ENCODE peak calls at places on chromosomes 13 and 19, in eight cellular contexts. One of them, this sample, is unnamed.

GRCh38 chr13:30340367-30341184 is 33.2 kb upstream of the KATNAL1 start:
- DNase-seq in fibroblast of the conjunctiva: peak; percentile 73
- DNase-seq in mesenchymal stem cell: peak; percentile 91
- DNase-seq in GM12864: no peak
- DNase-seq in EL: peak; percentile 92
- DNase-seq in activated naive CD4-positive, alpha-beta T cell treated with anti-CD3 and anti-CD28 coated beads, Interleukin-2, amount 10 ng/mL, durations not matched to agents 7 days and 5 days: no peak
- DNase-seq in NCI-H1092: no peak
- DNase-seq in HFF-Myc: peak; percentile 26
- DNase-seq in this sample: peak; percentile 95

GRCh38 chr19:14019100-14019499 is 8.8 kb upstream of the RLN3 start:
- DNase-seq in fibroblast of the conjunctiva: no peak
- DNase-seq in mesenchymal stem cell: no peak
- DNase-seq in GM12864: no peak
- DNase-seq in EL: no peak
- DNase-seq in activated naive CD4-positive, alpha-beta T cell treated with anti-CD3 and anti-CD28 coated beads, Interleukin-2, amount 10 ng/mL, durations not matched to agents 7 days and 5 days: no peak
- DNase-seq in NCI-H1092: no peak
- DNase-seq in HFF-Myc: no peak
- DNase-seq in this sample: no peak

GRCh38 chr13:94556646-94557045 is 39.3 kb downstream of the TGDS start:
- DNase-seq in fibroblast of the conjunctiva: no peak
- DNase-seq in mesenchymal stem cell: peak; percentile 13
- DNase-seq in GM12864: no peak
- DNase-seq in EL: no peak
- DNase-seq in activated naive CD4-positive, alpha-beta T cell treated with anti-CD3 and anti-CD28 coated beads, Interleukin-2, amount 10 ng/mL, durations not matched to agents 7 days and 5 days: no peak
- DNase-seq in NCI-H1092: no peak
- DNase-seq in HFF-Myc: no peak
- DNase-seq in this sample: no peak

GRCh38 chr19:38657633-38658222 is 10.3 kb downstream of the ACTN4 start:
- DNase-seq in fibroblast of the conjunctiva: peak; percentile 69
- DNase-seq in mesenchymal stem cell: peak; percentile 92
- DNase-seq in GM12864: no peak
- DNase-seq in EL: peak; percentile 94
- DNase-seq in activated naive CD4-positive, alpha-beta T cell treated with anti-CD3 and anti-CD28 coated beads, Interleukin-2, amount 10 ng/mL, durations not matched to agents 7 days and 5 days: no peak
- DNase-seq in NCI-H1092: no peak
- DNase-seq in HFF-Myc: no peak
- DNase-seq in this sample: peak; percentile 74

GRCh38 chr13:30936920-30937319 is 4.5 kb downstream of the TEX26 start:
- DNase-seq in fibroblast of the conjunctiva: no peak
- DNase-seq in mesenchymal stem cell: no peak
- DNase-seq in GM12864: no peak
- DNase-seq in EL: no peak
- DNase-seq in activated naive CD4-positive, alpha-beta T cell treated with anti-CD3 and anti-CD28 coated beads, Interleukin-2, amount 10 ng/mL, durations not matched to agents 7 days and 5 days: no peak
- DNase-seq in NCI-H1092: no peak
- DNase-seq in HFF-Myc: no peak
- DNase-seq in this sample: no peak

GRCh38 chr13:52738719-52739467 is 727 bp downstream of the CNMD start:
- DNase-seq in fibroblast of the conjunctiva: no peak
- DNase-seq in mesenchymal stem cell: peak; percentile 10
- DNase-seq in GM12864: no peak
- DNase-seq in EL: no peak
- DNase-seq in activated naive CD4-positive, alpha-beta T cell treated with anti-CD3 and anti-CD28 coated beads, Interleukin-2, amount 10 ng/mL, durations not matched to agents 7 days and 5 days: peak; percentile 21
- DNase-seq in NCI-H1092: no peak
- DNase-seq in HFF-Myc: no peak
- DNase-seq in this sample: no peak

GRCh38 chr19:31559494-31559893 is 210.3 kb upstream of the TSHZ3 start:
- DNase-seq in fibroblast of the conjunctiva: no peak
- DNase-seq in mesenchymal stem cell: no peak
- DNase-seq in GM12864: no peak
- DNase-seq in EL: no peak
- DNase-seq in activated naive CD4-positive, alpha-beta T cell treated with anti-CD3 and anti-CD28 coated beads, Interleukin-2, amount 10 ng/mL, durations not matched to agents 7 days and 5 days: no peak
- DNase-seq in NCI-H1092: no peak
- DNase-seq in HFF-Myc: no peak
- DNase-seq in this sample: no peak

GRCh38 chr13:78997902-78998654 is 339.1 kb upstream of the OBI1 start:
- DNase-seq in fibroblast of the conjunctiva: no peak
- DNase-seq in mesenchymal stem cell: no peak
- DNase-seq in GM12864: no peak
- DNase-seq in EL: no peak
- DNase-seq in activated naive CD4-positive, alpha-beta T cell treated with anti-CD3 and anti-CD28 coated beads, Interleukin-2, amount 10 ng/mL, durations not matched to agents 7 days and 5 days: no peak
- DNase-seq in NCI-H1092: no peak
- DNase-seq in HFF-Myc: no peak
- DNase-seq in this sample: no peak

GRCh38 chr13:103607995-103608394 is 541.8 kb upstream of the SLC10A2 start:
- DNase-seq in fibroblast of the conjunctiva: no peak
- DNase-seq in mesenchymal stem cell: no peak
- DNase-seq in GM12864: no peak
- DNase-seq in EL: no peak
- DNase-seq in activated naive CD4-positive, alpha-beta T cell treated with anti-CD3 and anti-CD28 coated beads, Interleukin-2, amount 10 ng/mL, durations not matched to agents 7 days and 5 days: no peak
- DNase-seq in NCI-H1092: no peak
- DNase-seq in HFF-Myc: no peak
- DNase-seq in this sample: no peak

GRCh38 chr13:80504453-80504852 is 163.5 kb upstream of the SPRY2 start:
- DNase-seq in fibroblast of the conjunctiva: no peak
- DNase-seq in mesenchymal stem cell: no peak
- DNase-seq in GM12864: no peak
- DNase-seq in EL: no peak
- DNase-seq in activated naive CD4-positive, alpha-beta T cell treated with anti-CD3 and anti-CD28 coated beads, Interleukin-2, amount 10 ng/mL, durations not matched to agents 7 days and 5 days: no peak
- DNase-seq in NCI-H1092: no peak
- DNase-seq in HFF-Myc: no peak
- DNase-seq in this sample: no peak

GRCh38 chr13:30805132-30805537 is 69.8 kb downstream of the ALOX5AP start:
- DNase-seq in fibroblast of the conjunctiva: no peak
- DNase-seq in mesenchymal stem cell: no peak
- DNase-seq in GM12864: no peak
- DNase-seq in EL: no peak
- DNase-seq in activated naive CD4-positive, alpha-beta T cell treated with anti-CD3 and anti-CD28 coated beads, Interleukin-2, amount 10 ng/mL, durations not matched to agents 7 days and 5 days: no peak
- DNase-seq in NCI-H1092: no peak
- DNase-seq in HFF-Myc: no peak
- DNase-seq in this sample: no peak

GRCh38 chr19:42108527-42109389 is 23.5 kb downstream of the POU2F2 start:
- DNase-seq in fibroblast of the conjunctiva: peak; percentile 88
- DNase-seq in mesenchymal stem cell: peak; percentile 88
- DNase-seq in GM12864: peak; percentile 82
- DNase-seq in EL: peak; percentile 88
- DNase-seq in activated naive CD4-positive, alpha-beta T cell treated with anti-CD3 and anti-CD28 coated beads, Interleukin-2, amount 10 ng/mL, durations not matched to agents 7 days and 5 days: peak; percentile 94
- DNase-seq in NCI-H1092: peak; percentile 68
- DNase-seq in HFF-Myc: peak; percentile 84
- DNase-seq in this sample: no peak

GRCh38 chr13:79522583-79522982 is 41.6 kb downstream of the NDFIP2 start:
- DNase-seq in fibroblast of the conjunctiva: no peak
- DNase-seq in mesenchymal stem cell: no peak
- DNase-seq in GM12864: peak; percentile 53
- DNase-seq in EL: peak; percentile 53
- DNase-seq in activated naive CD4-positive, alpha-beta T cell treated with anti-CD3 and anti-CD28 coated beads, Interleukin-2, amount 10 ng/mL, durations not matched to agents 7 days and 5 days: peak; percentile 47
- DNase-seq in NCI-H1092: no peak
- DNase-seq in HFF-Myc: peak; percentile 29
- DNase-seq in this sample: peak; percentile 4

GRCh38 chr13:48625396-48626076 is 28.2 kb upstream of the CYSLTR2 start:
- DNase-seq in fibroblast of the conjunctiva: no peak
- DNase-seq in mesenchymal stem cell: no peak
- DNase-seq in GM12864: no peak
- DNase-seq in EL: no peak
- DNase-seq in activated naive CD4-positive, alpha-beta T cell treated with anti-CD3 and anti-CD28 coated beads, Interleukin-2, amount 10 ng/mL, durations not matched to agents 7 days and 5 days: no peak
- DNase-seq in NCI-H1092: no peak
- DNase-seq in HFF-Myc: no peak
- DNase-seq in this sample: no peak

GRCh38 chr13:48749699-48750473 is 96.2 kb downstream of the CYSLTR2 start:
- DNase-seq in fibroblast of the conjunctiva: peak; percentile 94
- DNase-seq in mesenchymal stem cell: peak; percentile 99
- DNase-seq in GM12864: peak; percentile 49
- DNase-seq in EL: peak; percentile 99
- DNase-seq in activated naive CD4-positive, alpha-beta T cell treated with anti-CD3 and anti-CD28 coated beads, Interleukin-2, amount 10 ng/mL, durations not matched to agents 7 days and 5 days: peak; percentile 45
- DNase-seq in NCI-H1092: no peak
- DNase-seq in HFF-Myc: peak; percentile 88
- DNase-seq in this sample: peak; percentile 92

GRCh38 chr19:8578642-8579265 is 1.5 kb upstream of the MYO1F start:
- DNase-seq in fibroblast of the conjunctiva: no peak
- DNase-seq in mesenchymal stem cell: peak; percentile 65
- DNase-seq in GM12864: no peak
- DNase-seq in EL: peak; percentile 59
- DNase-seq in activated naive CD4-positive, alpha-beta T cell treated with anti-CD3 and anti-CD28 coated beads, Interleukin-2, amount 10 ng/mL, durations not matched to agents 7 days and 5 days: peak; percentile 89
- DNase-seq in NCI-H1092: no peak
- DNase-seq in HFF-Myc: no peak
- DNase-seq in this sample: no peak

GRCh38 chr19:19619121-19619848 is 798 bp upstream of the PBX4 start:
- DNase-seq in fibroblast of the conjunctiva: no peak
- DNase-seq in mesenchymal stem cell: no peak
- DNase-seq in GM12864: no peak
- DNase-seq in EL: no peak
- DNase-seq in activated naive CD4-positive, alpha-beta T cell treated with anti-CD3 and anti-CD28 coated beads, Interleukin-2, amount 10 ng/mL, durations not matched to agents 7 days and 5 days: no peak
- DNase-seq in NCI-H1092: no peak
- DNase-seq in HFF-Myc: no peak
- DNase-seq in this sample: no peak

GRCh38 chr19:49564616-49565045 is 15.7 kb downstream of the NOSIP start:
- DNase-seq in fibroblast of the conjunctiva: no peak
- DNase-seq in mesenchymal stem cell: no peak
- DNase-seq in GM12864: no peak
- DNase-seq in EL: no peak
- DNase-seq in activated naive CD4-positive, alpha-beta T cell treated with anti-CD3 and anti-CD28 coated beads, Interleukin-2, amount 10 ng/mL, durations not matched to agents 7 days and 5 days: peak; percentile 39
- DNase-seq in NCI-H1092: no peak
- DNase-seq in HFF-Myc: no peak
- DNase-seq in this sample: no peak

GRCh38 chr19:19361075-19361594 is 40.5 kb downstream of the MAU2 start:
- DNase-seq in fibroblast of the conjunctiva: peak; percentile 80
- DNase-seq in mesenchymal stem cell: peak; percentile 88
- DNase-seq in GM12864: peak; percentile 53
- DNase-seq in EL: peak; percentile 83
- DNase-seq in activated naive CD4-positive, alpha-beta T cell treated with anti-CD3 and anti-CD28 coated beads, Interleukin-2, amount 10 ng/mL, durations not matched to agents 7 days and 5 days: peak; percentile 84
- DNase-seq in NCI-H1092: peak; percentile 56
- DNase-seq in HFF-Myc: peak; percentile 92
- DNase-seq in this sample: peak; percentile 50

This sample was measured in AG09309.